ENCODE peak calls at places on chromosomes 16 and 17, in seven cellular contexts. One of them, this sample, is unnamed.

GRCh38 chr16:50153648-50154368 is 702 bp downstream of the TENT4B start:
- DNase-seq in uterus: peak; percentile 41
- DNase-seq in RWPE2: no peak
- DNase-seq in colonic mucosa: peak; percentile 42
- DNase-seq in esophagus muscularis mucosa: no peak
- DNase-seq in endothelial cell: peak; percentile 47
- DNase-seq in Calu3: peak; percentile 41
- DNase-seq in this sample: peak; percentile 38

GRCh38 chr16:26454102-26454501 is 612.6 kb upstream of the C16orf82 start:
- DNase-seq in uterus: no peak
- DNase-seq in RWPE2: no peak
- DNase-seq in colonic mucosa: no peak
- DNase-seq in esophagus muscularis mucosa: no peak
- DNase-seq in endothelial cell: no peak
- DNase-seq in Calu3: no peak
- DNase-seq in this sample: no peak

GRCh38 chr17:17783121-17783824 is 53.5 kb downstream of the SREBF1 start:
- DNase-seq in uterus: peak; percentile 73
- DNase-seq in RWPE2: no peak
- DNase-seq in colonic mucosa: peak; percentile 78
- DNase-seq in esophagus muscularis mucosa: no peak
- DNase-seq in endothelial cell: peak; percentile 49
- DNase-seq in Calu3: peak; percentile 49
- DNase-seq in this sample: peak; percentile 86

GRCh38 chr16:87201052-87201451 is 116.1 kb downstream of the C16orf95 start:
- DNase-seq in uterus: no peak
- DNase-seq in RWPE2: no peak
- DNase-seq in colonic mucosa: no peak
- DNase-seq in esophagus muscularis mucosa: no peak
- DNase-seq in endothelial cell: no peak
- DNase-seq in Calu3: peak; percentile 14
- DNase-seq in this sample: no peak

GRCh38 chr17:78929908-78930775 is 5.0 kb upstream of the TIMP2 start:
- DNase-seq in uterus: no peak
- DNase-seq in RWPE2: no peak
- DNase-seq in colonic mucosa: no peak
- DNase-seq in esophagus muscularis mucosa: no peak
- DNase-seq in endothelial cell: no peak
- DNase-seq in Calu3: no peak
- DNase-seq in this sample: no peak

GRCh38 chr17:44887016-44887415 is 12.2 kb downstream of the EFTUD2 start:
- DNase-seq in uterus: no peak
- DNase-seq in RWPE2: no peak
- DNase-seq in colonic mucosa: no peak
- DNase-seq in esophagus muscularis mucosa: no peak
- DNase-seq in endothelial cell: no peak
- DNase-seq in Calu3: no peak
- DNase-seq in this sample: no peak

GRCh38 chr16:14334366-14335105 is 263.4 kb downstream of the MRTFB start:
- DNase-seq in uterus: no peak
- DNase-seq in RWPE2: no peak
- DNase-seq in colonic mucosa: no peak
- DNase-seq in esophagus muscularis mucosa: no peak
- DNase-seq in endothelial cell: no peak
- DNase-seq in Calu3: no peak
- DNase-seq in this sample: no peak

GRCh38 chr16:85935957-85936760 is 37.2 kb downstream of the IRF8 start:
- DNase-seq in uterus: no peak
- DNase-seq in RWPE2: no peak
- DNase-seq in colonic mucosa: no peak
- DNase-seq in esophagus muscularis mucosa: no peak
- DNase-seq in endothelial cell: no peak
- DNase-seq in Calu3: no peak
- DNase-seq in this sample: no peak

GRCh38 chr17:45703806-45704205 is 80.3 kb upstream of the CRHR1 start:
- DNase-seq in uterus: no peak
- DNase-seq in RWPE2: no peak
- DNase-seq in colonic mucosa: no peak
- DNase-seq in esophagus muscularis mucosa: no peak
- DNase-seq in endothelial cell: no peak
- DNase-seq in Calu3: no peak
- DNase-seq in this sample: no peak

GRCh38 chr17:9905902-9906301 is 831 bp upstream of the RCVRN start:
- DNase-seq in uterus: no peak
- DNase-seq in RWPE2: no peak
- DNase-seq in colonic mucosa: no peak
- DNase-seq in esophagus muscularis mucosa: no peak
- DNase-seq in endothelial cell: peak; percentile 63
- DNase-seq in Calu3: peak; percentile 26
- DNase-seq in this sample: peak; percentile 69

GRCh38 chr16:75789237-75789636 is 62.9 kb upstream of the CPHXL start:
- DNase-seq in uterus: no peak
- DNase-seq in RWPE2: no peak
- DNase-seq in colonic mucosa: no peak
- DNase-seq in esophagus muscularis mucosa: no peak
- DNase-seq in endothelial cell: peak; percentile 8
- DNase-seq in Calu3: peak; percentile 38
- DNase-seq in this sample: no peak

GRCh38 chr16:85253127-85253941 is 141.1 kb upstream of the CIBAR2 start:
- DNase-seq in uterus: no peak
- DNase-seq in RWPE2: no peak
- DNase-seq in colonic mucosa: peak; percentile 56
- DNase-seq in esophagus muscularis mucosa: no peak
- DNase-seq in endothelial cell: peak; percentile 79
- DNase-seq in Calu3: peak; percentile 81
- DNase-seq in this sample: peak; percentile 90

GRCh38 chr17:14886200-14886739 is 378.9 kb downstream of the PMP22 start:
- DNase-seq in uterus: no peak
- DNase-seq in RWPE2: no peak
- DNase-seq in colonic mucosa: no peak
- DNase-seq in esophagus muscularis mucosa: no peak
- DNase-seq in endothelial cell: no peak
- DNase-seq in Calu3: no peak
- DNase-seq in this sample: no peak

GRCh38 chr17:82531431-82531881 is 11.9 kb downstream of the FOXK2 start:
- DNase-seq in uterus: no peak
- DNase-seq in RWPE2: no peak
- DNase-seq in colonic mucosa: no peak
- DNase-seq in esophagus muscularis mucosa: no peak
- DNase-seq in endothelial cell: no peak
- DNase-seq in Calu3: no peak
- DNase-seq in this sample: no peak

GRCh38 chr16:46920402-46921068 is 36.4 kb downstream of the GPT2 start:
- DNase-seq in uterus: no peak
- DNase-seq in RWPE2: no peak
- DNase-seq in colonic mucosa: peak; percentile 76
- DNase-seq in esophagus muscularis mucosa: no peak
- DNase-seq in endothelial cell: no peak
- DNase-seq in Calu3: peak; percentile 83
- DNase-seq in this sample: no peak

GRCh38 chr16:4683255-4684029 is 9.9 kb upstream of the NUDT16L1 start:
- DNase-seq in uterus: no peak
- DNase-seq in RWPE2: no peak
- DNase-seq in colonic mucosa: no peak
- DNase-seq in esophagus muscularis mucosa: no peak
- DNase-seq in endothelial cell: no peak
- DNase-seq in Calu3: no peak
- DNase-seq in this sample: no peak

GRCh38 chr17:28756025-28756804 is 12.4 kb downstream of the TRAF4 start:
- DNase-seq in uterus: no peak
- DNase-seq in RWPE2: no peak
- DNase-seq in colonic mucosa: no peak
- DNase-seq in esophagus muscularis mucosa: no peak
- DNase-seq in endothelial cell: no peak
- DNase-seq in Calu3: no peak
- DNase-seq in this sample: no peak

GRCh38 chr16:29316673-29317237 is 89.8 kb downstream of the NPIPB11 start:
- DNase-seq in uterus: no peak
- DNase-seq in RWPE2: no peak
- DNase-seq in colonic mucosa: no peak
- DNase-seq in esophagus muscularis mucosa: no peak
- DNase-seq in endothelial cell: no peak
- DNase-seq in Calu3: no peak
- DNase-seq in this sample: peak; percentile 45

GRCh38 chr16:29314292-29314934 is 92.1 kb downstream of the NPIPB11 start:
- DNase-seq in uterus: peak; percentile 15
- DNase-seq in RWPE2: no peak
- DNase-seq in colonic mucosa: no peak
- DNase-seq in esophagus muscularis mucosa: no peak
- DNase-seq in endothelial cell: no peak
- DNase-seq in Calu3: no peak
- DNase-seq in this sample: no peak

GRCh38 chr16:29317269-29317668 is 89.2 kb downstream of the NPIPB11 start:
- DNase-seq in uterus: no peak
- DNase-seq in RWPE2: no peak
- DNase-seq in colonic mucosa: no peak
- DNase-seq in esophagus muscularis mucosa: no peak
- DNase-seq in endothelial cell: no peak
- DNase-seq in Calu3: no peak
- DNase-seq in this sample: no peak

GRCh38 chr16:29315046-29315445 is 91.5 kb downstream of the NPIPB11 start:
- DNase-seq in uterus: peak; percentile 32
- DNase-seq in RWPE2: no peak
- DNase-seq in colonic mucosa: no peak
- DNase-seq in esophagus muscularis mucosa: no peak
- DNase-seq in endothelial cell: no peak
- DNase-seq in Calu3: no peak
- DNase-seq in this sample: no peak

GRCh38 chr16:29315916-29316517 is 90.5 kb downstream of the NPIPB11 start:
- DNase-seq in uterus: no peak
- DNase-seq in RWPE2: no peak
- DNase-seq in colonic mucosa: no peak
- DNase-seq in esophagus muscularis mucosa: no peak
- DNase-seq in endothelial cell: no peak
- DNase-seq in Calu3: peak; percentile 22
- DNase-seq in this sample: no peak
- TF ChIP-seq CTCF in uterus: peak; percentile 7
- TF ChIP-seq CTCF in RWPE2: peak; percentile 21
- TF ChIP-seq CTCF in colonic mucosa: no peak
- TF ChIP-seq CTCF in esophagus muscularis mucosa: no peak
- TF ChIP-seq CTCF in endothelial cell: no peak
- TF ChIP-seq CTCF in Calu3: peak; percentile 25
- TF ChIP-seq CTCF in this sample: no peak

GRCh38 chr17:36850794-36851193 is 86.5 kb upstream of the LHX1 start:
- DNase-seq in uterus: no peak
- DNase-seq in RWPE2: no peak
- DNase-seq in colonic mucosa: no peak
- DNase-seq in esophagus muscularis mucosa: no peak
- DNase-seq in endothelial cell: no peak
- DNase-seq in Calu3: no peak
- DNase-seq in this sample: no peak

GRCh38 chr17:36851230-36851629 is 86.0 kb upstream of the LHX1 start:
- DNase-seq in uterus: no peak
- DNase-seq in RWPE2: no peak
- DNase-seq in colonic mucosa: no peak
- DNase-seq in esophagus muscularis mucosa: no peak
- DNase-seq in endothelial cell: no peak
- DNase-seq in Calu3: peak; percentile 54
- DNase-seq in this sample: no peak

GRCh38 chr17:36847293-36847645 is 90.0 kb upstream of the LHX1 start:
- DNase-seq in uterus: no peak
- DNase-seq in RWPE2: no peak
- DNase-seq in colonic mucosa: no peak
- DNase-seq in esophagus muscularis mucosa: no peak
- DNase-seq in endothelial cell: no peak
- DNase-seq in Calu3: no peak
- DNase-seq in this sample: no peak

GRCh38 chr17:36848008-36848902 is 89.0 kb upstream of the LHX1 start:
- DNase-seq in uterus: no peak
- DNase-seq in RWPE2: no peak
- DNase-seq in colonic mucosa: no peak
- DNase-seq in esophagus muscularis mucosa: no peak
- DNase-seq in endothelial cell: no peak
- DNase-seq in Calu3: no peak
- DNase-seq in this sample: no peak

GRCh38 chr17:36849871-36850348 is 87.4 kb upstream of the LHX1 start:
- DNase-seq in uterus: no peak
- DNase-seq in RWPE2: no peak
- DNase-seq in colonic mucosa: no peak
- DNase-seq in esophagus muscularis mucosa: no peak
- DNase-seq in endothelial cell: peak; percentile 38
- DNase-seq in Calu3: peak; percentile 50
- DNase-seq in this sample: no peak
- TF ChIP-seq CTCF in uterus: no peak
- TF ChIP-seq CTCF in RWPE2: no peak
- TF ChIP-seq CTCF in colonic mucosa: no peak
- TF ChIP-seq CTCF in esophagus muscularis mucosa: no peak
- TF ChIP-seq CTCF in endothelial cell: no peak
- TF ChIP-seq CTCF in Calu3: peak; percentile 59
- TF ChIP-seq CTCF in this sample: no peak

DNA sequence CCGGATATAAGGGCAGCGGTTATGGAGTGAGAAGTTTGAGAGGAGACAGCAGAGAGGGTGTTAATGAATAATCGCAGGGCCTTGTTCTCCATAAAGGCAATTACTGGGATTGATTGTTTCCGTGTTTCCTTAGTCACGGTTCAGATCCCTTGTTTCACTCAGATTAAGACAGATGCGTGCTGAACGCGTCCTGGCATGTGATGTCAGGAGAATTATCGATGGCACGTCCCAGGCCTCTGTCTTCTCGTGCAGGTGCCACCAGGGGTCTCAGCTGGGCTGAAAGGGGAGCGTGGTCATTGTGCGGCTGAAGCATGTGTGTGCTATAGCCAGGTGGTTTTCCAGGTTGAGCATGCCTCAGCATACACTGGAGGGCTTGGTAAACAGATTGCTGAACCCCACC is 142.4 kb upstream of the NOL11 start:
- DNase-seq in uterus: no peak
- DNase-seq in RWPE2: no peak
- DNase-seq in colonic mucosa: no peak
- DNase-seq in esophagus muscularis mucosa: peak; percentile 90
- DNase-seq in endothelial cell: no peak
- DNase-seq in Calu3: peak; percentile 73
- DNase-seq in this sample: peak; percentile 36
- TF ChIP-seq CTCF in uterus: no peak
- TF ChIP-seq CTCF in RWPE2: no peak
- TF ChIP-seq CTCF in colonic mucosa: no peak
- TF ChIP-seq CTCF in esophagus muscularis mucosa: no peak
- TF ChIP-seq CTCF in endothelial cell: no peak
- TF ChIP-seq CTCF in Calu3: peak; percentile 24
- TF ChIP-seq CTCF in this sample: no peak

GRCh38 chr16:68285683-68286082 is 21.4 kb downstream of the SLC7A6 start:
- DNase-seq in uterus: no peak
- DNase-seq in RWPE2: no peak
- DNase-seq in colonic mucosa: no peak
- DNase-seq in esophagus muscularis mucosa: no peak
- DNase-seq in endothelial cell: no peak
- DNase-seq in Calu3: no peak
- DNase-seq in this sample: no peak

GRCh38 chr16:68289202-68289601 is 21.5 kb downstream of the SLC7A6OS start:
- DNase-seq in uterus: no peak
- DNase-seq in RWPE2: no peak
- DNase-seq in colonic mucosa: no peak
- DNase-seq in esophagus muscularis mucosa: no peak
- DNase-seq in endothelial cell: no peak
- DNase-seq in Calu3: no peak
- DNase-seq in this sample: no peak

GRCh38 chr16:68286153-68287074 is 22.1 kb downstream of the SLC7A6 start:
- DNase-seq in uterus: no peak
- DNase-seq in RWPE2: no peak
- DNase-seq in colonic mucosa: no peak
- DNase-seq in esophagus muscularis mucosa: no peak
- DNase-seq in endothelial cell: no peak
- DNase-seq in Calu3: no peak
- DNase-seq in this sample: no peak

GRCh38 chr16:68288252-68288650 is 22.5 kb downstream of the SLC7A6OS start:
- DNase-seq in uterus: no peak
- DNase-seq in RWPE2: no peak
- DNase-seq in colonic mucosa: no peak
- DNase-seq in esophagus muscularis mucosa: no peak
- DNase-seq in endothelial cell: no peak
- DNase-seq in Calu3: no peak
- DNase-seq in this sample: no peak

GRCh38 chr16:68287276-68288251 is 23.2 kb downstream of the SLC7A6OS start:
- DNase-seq in uterus: peak; percentile 48
- DNase-seq in RWPE2: no peak
- DNase-seq in colonic mucosa: no peak
- DNase-seq in esophagus muscularis mucosa: no peak
- DNase-seq in endothelial cell: no peak
- DNase-seq in Calu3: no peak
- DNase-seq in this sample: no peak
- TF ChIP-seq CTCF in uterus: no peak
- TF ChIP-seq CTCF in RWPE2: no peak
- TF ChIP-seq CTCF in colonic mucosa: no peak
- TF ChIP-seq CTCF in esophagus muscularis mucosa: no peak
- TF ChIP-seq CTCF in endothelial cell: no peak
- TF ChIP-seq CTCF in Calu3: no peak
- TF ChIP-seq CTCF in this sample: no peak